ENCODE peak calls at places on chromosomes 4 and X, in eight cellular contexts. X, L, Q, E, S, Y, N and U are unnamed samples.

GRCh38 chr4:169940460-169940859 is 85.7 kb downstream of the MFAP3L start:
- DNase-seq in X (no peak), L (no peak), Q (no peak), E (no peak), S (no peak), Y (no peak), N (no peak), U (no peak)

GRCh38 chr4:22850630-22851029 is 157.9 kb downstream of the GBA3 start:
- DNase-seq in X (no peak), L (no peak), Q (no peak), E (no peak), S (no peak), Y (no peak), N (no peak), U (no peak)

GRCh38 chr4:160510925-160511324 is 1408.0 kb downstream of the RAPGEF2 start:
- DNase-seq in X (peak; percentile 26), L (no peak), Q (no peak), E (no peak), S (no peak), Y (no peak), N (no peak), U (no peak)

GRCh38 chr4:89273741-89274141 is 33.9 kb downstream of the GPRIN3 start:
- DNase-seq in X (no peak), L (no peak), Q (no peak), E (no peak), S (no peak), Y (no peak), N (no peak), U (no peak)

GRCh38 chr4:12458621-12459020 is 1025.5 kb downstream of the RAB28 start:
- DNase-seq in X (no peak), L (no peak), Q (no peak), E (no peak), S (no peak), Y (no peak), N (no peak), U (no peak)

GRCh38 chr4:42855779-42856178 is 36.7 kb upstream of the GRXCR1 start:
- DNase-seq in X (no peak), L (no peak), Q (no peak), E (no peak), S (no peak), Y (no peak), N (no peak), U (no peak)

GRCh38 chrX:36947214-36947613 is 61.0 kb upstream of the FAM47C start:
- DNase-seq in X (no peak), L (no peak), Q (no peak), E (no peak), S (no peak), Y (no peak), N (no peak), U (no peak)

GRCh38 chr4:124641715-124642380 is 70.7 kb downstream of the ANKRD50 start:
- DNase-seq in X (peak; percentile 91), L (no peak), Q (no peak), E (peak; percentile 94), S (no peak), Y (no peak), N (peak; percentile 59), U (no peak)

GRCh38 chrX:109873576-109873975 is 129.3 kb upstream of the TMEM164 start:
- DNase-seq in X (no peak), L (no peak), Q (no peak), E (no peak), S (no peak), Y (no peak), N (no peak), U (no peak)

GRCh38 chr4:26861434-26862186 is 969 bp downstream of the STIM2 start:
- DNase-seq in X (peak; percentile 71), L (peak; percentile 68), Q (peak; percentile 77), E (peak; percentile 65), S (peak; percentile 93), Y (peak; percentile 81), N (peak; percentile 86), U (no peak)

GRCh38 chr4:7970031-7970946 is 30.6 kb upstream of the AFAP1 start:
- DNase-seq in X (peak; percentile 78), L (no peak), Q (no peak), E (peak; percentile 58), S (peak; percentile 72), Y (peak; percentile 55), N (peak; percentile 66), U (no peak)

GRCh38 chrX:47145408-47146120 is 543 bp downstream of the RBM10 start:
- DNase-seq in X (no peak), L (no peak), Q (no peak), E (no peak), S (no peak), Y (no peak), N (no peak), U (no peak)

GRCh38 chr4:73589261-73589847 is 30.9 kb downstream of the RASSF6 start:
- DNase-seq in X (peak; percentile 76), L (no peak), Q (no peak), E (peak; percentile 85), S (no peak), Y (no peak), N (no peak), U (no peak)

GRCh38 chr4:153570228-153570973 is 104.2 kb downstream of the TMEM131L start:
- DNase-seq in X (no peak), L (no peak), Q (no peak), E (no peak), S (no peak), Y (no peak), N (no peak), U (no peak)

GRCh38 chrX:72131317-72132294 is at the start of gene RTL5:
- DNase-seq in X (peak; percentile 89), L (peak; percentile 95), Q (peak; percentile 83), E (peak; percentile 85), S (peak; percentile 92), Y (peak; percentile 46), N (peak; percentile 97), U (no peak)

GRCh38 chr4:159070742-159071141 is 32.1 kb upstream of the RAPGEF2 start:
- DNase-seq in X (peak; percentile 84), L (no peak), Q (no peak), E (peak; percentile 74), S (no peak), Y (no peak), N (no peak), U (no peak)

GRCh38 chr4:159075531-159075932 is 27.3 kb upstream of the RAPGEF2 start:
- DNase-seq in X (peak; percentile 45), L (no peak), Q (no peak), E (no peak), S (no peak), Y (no peak), N (no peak), U (no peak)

GRCh38 chr4:159071969-159072765 is 30.7 kb upstream of the RAPGEF2 start:
- DNase-seq in X (peak; percentile 52), L (no peak), Q (no peak), E (peak; percentile 19), S (no peak), Y (no peak), N (no peak), U (no peak)

GRCh38 chr4:159069922-159070321 is 33.0 kb upstream of the RAPGEF2 start:
- DNase-seq in X (peak; percentile 82), L (no peak), Q (no peak), E (peak; percentile 58), S (no peak), Y (no peak), N (no peak), U (no peak)

GRCh38 chr4:159071178-159071968 is 31.5 kb upstream of the RAPGEF2 start:
- DNase-seq in X (peak; percentile 93), L (no peak), Q (no peak), E (peak; percentile 68), S (no peak), Y (no peak), N (no peak), U (no peak)
- H3K27ac ChIP-seq in X (no peak overlapping the region), L (no peak overlapping the region), Q (peak overlapping the region; percentile 30), E (no peak overlapping the region), S (no peak overlapping the region), Y (no peak overlapping the region), N (no peak overlapping the region), U (no peak overlapping the region)

DNA sequence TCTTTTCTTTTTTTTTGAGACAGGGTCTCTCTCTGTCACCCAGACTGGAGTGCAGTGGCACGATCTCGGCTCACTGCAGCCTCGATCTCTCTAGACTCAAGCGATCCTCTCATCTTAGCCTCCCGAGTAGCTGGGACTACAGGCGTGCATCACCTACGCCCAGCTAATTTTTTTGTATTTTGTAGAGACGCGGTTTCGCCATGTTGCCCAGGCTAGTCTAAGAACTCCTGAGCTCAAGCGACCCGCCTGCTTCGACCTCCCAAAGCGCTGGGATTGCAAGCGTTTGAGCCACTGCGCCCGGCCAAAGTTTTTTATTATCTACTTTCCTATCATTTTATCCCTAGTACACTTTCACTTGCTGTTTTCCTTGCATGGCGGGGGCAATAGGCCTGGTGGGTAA is 1.4 kb downstream of the UBA6 start:
- DNase-seq in X (no peak), L (no peak), Q (no peak), E (no peak), S (no peak), Y (no peak), N (no peak), U (no peak)
- H3K27ac ChIP-seq in X (peak overlapping the region; percentile 95), L (peak overlapping the region; percentile 94), Q (no peak overlapping the region), E (no peak overlapping the region), S (no peak overlapping the region), Y (peak overlapping the region; percentile 94), N (no peak overlapping the region), U (no peak overlapping the region)

DNA sequence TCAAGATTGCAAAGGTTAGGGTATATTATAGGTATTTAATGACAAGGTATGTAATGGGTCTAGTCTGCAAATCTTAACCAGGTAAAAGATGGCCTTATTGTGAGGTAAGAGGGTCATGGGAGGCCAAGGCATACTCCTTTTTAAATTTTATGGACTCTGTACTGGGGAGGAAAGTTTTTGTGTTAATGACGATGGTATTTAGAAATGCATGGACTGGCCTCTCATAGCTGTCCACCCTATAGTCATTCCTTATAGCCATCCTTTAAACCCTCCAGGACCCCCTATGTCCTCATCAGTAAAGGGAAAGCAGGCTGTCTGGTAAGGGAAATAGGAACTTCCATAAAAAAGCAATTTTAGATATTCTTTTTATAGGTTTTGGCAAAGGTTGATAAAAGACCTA is 1.5 kb downstream of the AIMP1 start:
- DNase-seq in X (no peak), L (no peak), Q (no peak), E (no peak), S (no peak), Y (no peak), N (no peak), U (no peak)
- H3K27ac ChIP-seq in X (no peak overlapping the region), L (no peak overlapping the region), Q (no peak overlapping the region), E (no peak overlapping the region), S (no peak overlapping the region), Y (peak overlapping the region; percentile 96), N (no peak overlapping the region), U (no peak overlapping the region)

GRCh38 chr4:183118141-183118540 is 19.1 kb downstream of the WWC2 start:
- DNase-seq in X (peak; percentile 68), L (no peak), Q (no peak), E (no peak), S (no peak), Y (no peak), N (no peak), U (no peak)

GRCh38 chr4:183124228-183124627 is 25.2 kb downstream of the WWC2 start:
- DNase-seq in X (no peak), L (no peak), Q (no peak), E (no peak), S (no peak), Y (no peak), N (no peak), U (no peak)

DNA sequence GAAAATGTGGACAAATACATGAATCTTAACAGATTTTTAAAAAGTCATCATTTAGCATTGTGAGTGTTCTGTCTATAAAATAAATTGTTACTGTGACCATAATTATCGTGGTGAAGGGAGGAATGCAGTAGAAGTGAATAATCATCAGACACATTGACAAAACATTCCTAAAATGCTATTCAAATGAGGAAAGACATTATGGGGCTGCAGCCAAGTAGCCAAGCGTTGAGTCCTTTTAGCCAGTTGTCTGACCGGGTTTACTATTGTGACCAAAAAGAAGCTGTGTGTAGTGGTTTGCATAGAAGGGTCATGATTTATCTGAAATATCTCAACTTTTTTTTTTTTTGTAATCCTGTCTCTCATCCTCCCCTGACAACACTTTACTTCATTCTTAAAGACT is 19.5 kb downstream of the WWC2 start:
- DNase-seq in X (peak; percentile 98), L (no peak), Q (no peak), E (peak; percentile 87), S (no peak), Y (no peak), N (peak; percentile 69), U (no peak)
- H3K27ac ChIP-seq in X (peak overlapping the region; percentile 30), L (peak overlapping the region; percentile 32), Q (no peak overlapping the region), E (no peak overlapping the region), S (no peak overlapping the region), Y (no peak overlapping the region), N (no peak overlapping the region), U (peak overlapping the region; percentile 51)